ENCODE peak calls at places on chromosomes 12 and 14, in four cellular contexts. W is fibroblast of lung, R is psoas muscle, I is MM.1S. N is an unnamed sample.

GRCh38 chr12:46267618-46268348 is 1.1 kb downstream of the SLC38A1 start:
- DNase-seq in W (peak), R (peak), I (peak), N (peak)

GRCh38 chr12:22935090-22935489 is 310.1 kb downstream of the ETNK1 start:
- DNase-seq in W (no peak), R (no peak), I (no peak), N (no peak)

GRCh38 chr12:6941786-6942185 is 1.8 kb upstream of the RNU7-1 start:
- DNase-seq in W (no peak), R (no peak), I (no peak), N (peak)

GRCh38 chr14:77148510-77149231 is 7.1 kb upstream of the ZDHHC22 start:
- DNase-seq in W (no peak), R (no peak), I (no peak), N (no peak)

GRCh38 chr14:72045271-72045670 is 113.0 kb downstream of the RGS6 start:
- DNase-seq in W (no peak), R (no peak), I (no peak), N (no peak)

GRCh38 chr12:102595315-102595714 is 115.0 kb upstream of the IGF1 start:
- DNase-seq in W (no peak), R (no peak), I (no peak), N (no peak)

GRCh38 chr14:49934638-49935037 is 41.8 kb downstream of the ARF6 start:
- DNase-seq in W (peak), R (no peak), I (peak), N (no peak)

GRCh38 chr12:10701226-10701681 is 21.9 kb downstream of the YBX3 start:
- DNase-seq in W (no peak), R (no peak), I (peak), N (no peak)

GRCh38 chr14:90556050-90556477 is 159.2 kb downstream of the CALM1 start:
- DNase-seq in W (no peak), R (no peak), I (no peak), N (peak)

GRCh38 chr12:52041695-52042123 is 9.5 kb upstream of the NR4A1 start:
- DNase-seq in W (peak), R (no peak), I (peak), N (no peak)

GRCh38 chr12:57940915-57941164 is 527 bp upstream of the ATP23 start:
- DNase-seq in W (no peak), R (no peak), I (no peak), N (no peak)
- H3K4me3 ChIP-seq in W (peak), R (peak), I (peak), N (peak)

GRCh38 chr12:110543965-110544364 is 39.2 kb downstream of the PPTC7 start:
- DNase-seq in W (no peak), R (no peak), I (no peak), N (no peak)

GRCh38 chr12:110546339-110546738 is 36.8 kb downstream of the PPTC7 start:
- DNase-seq in W (peak), R (no peak), I (no peak), N (no peak)

GRCh38 chr12:110540048-110540447 is 37.9 kb downstream of the RAD9B start:
- DNase-seq in W (no peak), R (no peak), I (no peak), N (no peak)

GRCh38 chr12:110545812-110546211 is 37.3 kb downstream of the PPTC7 start:
- DNase-seq in W (no peak), R (no peak), I (no peak), N (no peak)

GRCh38 chr12:110543252-110543959 is 39.7 kb downstream of the PPTC7 start:
- DNase-seq in W (peak), R (peak), I (peak), N (peak)
- H3K4me3 ChIP-seq in W (no peak), R (peak), I (no peak), N (no peak)

GRCh38 chr14:27243360-27243759 is 645.5 kb upstream of the NOVA1 start:
- DNase-seq in W (peak), R (no peak), I (no peak), N (no peak)

DNA sequence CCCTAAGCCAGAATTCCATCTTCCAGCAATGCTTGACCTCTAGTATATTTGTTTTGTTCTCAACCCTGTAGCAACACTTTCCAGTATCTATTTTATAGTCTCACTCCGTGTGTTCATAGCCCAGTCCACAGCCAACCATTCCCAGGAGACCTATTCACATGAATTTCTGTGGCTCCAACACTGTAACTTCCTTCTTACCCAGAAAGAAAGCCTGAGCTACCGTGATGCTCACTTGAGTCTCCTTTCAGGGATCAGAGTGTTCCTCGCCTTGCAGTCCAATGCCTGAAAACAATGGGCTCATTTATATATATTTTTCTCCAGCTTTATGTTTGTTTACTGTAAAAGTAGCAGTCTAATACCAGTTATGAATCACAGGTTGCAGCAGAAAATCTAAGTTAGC is 645.0 kb upstream of the NOVA1 start:
- DNase-seq in W (peak), R (no peak), I (no peak), N (no peak)
- H3K4me3 ChIP-seq in W (no peak), R (no peak), I (no peak), N (no peak)

GRCh38 chr12:114447799-114448617 is 42.1 kb upstream of the TBX5 start:
- DNase-seq in W (no peak), R (no peak), I (no peak), N (no peak)
- H3K4me3 ChIP-seq in W (no peak), R (no peak), I (no peak), N (no peak)

GRCh38 chr12:120366884-120367251 is 2.1 kb downstream of the MSI1 start:
- DNase-seq in W (no peak), R (no peak), I (no peak), N (no peak)
- H3K4me3 ChIP-seq in W (no peak), R (no peak), I (no peak), N (no peak)

GRCh38 chr14:89012272-89013097 is 188.0 kb downstream of the TTC8 start:
- DNase-seq in W (no peak), R (no peak), I (no peak), N (no peak)
- H3K4me3 ChIP-seq in W (no peak), R (no peak), I (no peak), N (peak)

GRCh38 chr14:51327376-51327775 is 87.3 kb downstream of the TMX1 start:
- DNase-seq in W (no peak), R (no peak), I (no peak), N (no peak)

GRCh38 chr14:51331651-51332367 is 91.8 kb downstream of the TMX1 start:
- DNase-seq in W (peak), R (no peak), I (no peak), N (no peak)

GRCh38 chr14:51328089-51328941 is 88.3 kb downstream of the TMX1 start:
- DNase-seq in W (peak), R (peak), I (peak), N (no peak)

GRCh38 chr14:51333299-51333698 is 93.3 kb downstream of the TMX1 start:
- DNase-seq in W (no peak), R (no peak), I (no peak), N (no peak)

GRCh38 chr14:51328942-51329350 is 88.9 kb downstream of the TMX1 start:
- DNase-seq in W (peak), R (peak), I (no peak), N (no peak)
- H3K4me3 ChIP-seq in W (no peak), R (no peak), I (no peak), N (no peak)

DNA sequence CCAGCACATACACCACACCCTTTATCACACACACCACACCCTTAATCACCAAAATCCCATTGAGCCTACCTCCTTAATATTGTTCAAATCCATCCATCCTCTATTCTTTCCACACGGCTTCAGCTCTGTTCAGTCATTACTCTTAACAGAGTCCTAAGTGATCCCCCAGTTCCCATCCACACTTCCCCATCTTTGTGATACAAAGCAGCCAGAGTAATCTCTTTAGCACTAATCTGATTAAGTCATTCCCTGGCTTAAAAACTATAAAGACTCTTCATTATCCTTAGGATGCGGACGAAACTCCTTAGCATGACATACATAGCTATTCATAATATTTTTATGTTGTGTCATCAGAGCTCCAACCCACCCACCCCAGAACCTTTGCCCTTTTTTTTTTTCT is 14.7 kb upstream of the MFAP5 start:
- DNase-seq in W (no peak), R (no peak), I (no peak), N (no peak)
- H3K4me3 ChIP-seq in W (no peak), R (no peak), I (no peak), N (no peak)

N was measured in lower lobe of right lung.